ENCODE peak calls at places on chromosomes 1 and 21, in five cellular contexts. G is A549, P is K562, S is WTC11, E is HepG2. I is an unnamed sample.

GRCh38 chr1:88407248-88407647 is 276.8 kb upstream of the PKN2 start:
- DNase-seq in G (no peak), P (no peak), S (no peak), E (no peak), I (no peak)

GRCh38 chr1:168567568-168567967 is 8.8 kb upstream of the XCL1 start:
- DNase-seq in G (no peak), P (no peak), S (no peak), E (no peak), I (no peak)

GRCh38 chr1:213820362-213821149 is 167.2 kb upstream of the PROX1 start:
- DNase-seq in G (no peak), P (no peak), S (no peak), E (peak; percentile 52), I (no peak)

GRCh38 chr1:168636200-168636599 is 59.8 kb downstream of the XCL1 start:
- DNase-seq in G (no peak), P (no peak), S (no peak), E (no peak), I (no peak)

GRCh38 chr1:227318003-227318851 is at the start of gene CDC42BPA:
- DNase-seq in G (peak; percentile 81), P (peak; percentile 95), S (peak; percentile 79), E (peak; percentile 46), I (no peak)

GRCh38 chr1:11806307-11806936 is 431 bp downstream of the CLCN6 start:
- DNase-seq in G (peak; percentile 21), P (peak; percentile 79), S (no peak), E (no peak), I (no peak)

GRCh38 chr1:157110003-157110402 is 10.4 kb upstream of the ETV3L start:
- DNase-seq in G (no peak), P (no peak), S (no peak), E (no peak), I (no peak)

GRCh38 chr1:171434717-171435346 is 50.5 kb upstream of the PRRC2C start:
- DNase-seq in G (peak; percentile 10), P (no peak), S (no peak), E (no peak), I (no peak)

GRCh38 chr1:160520582-160520981 is 2.5 kb downstream of the SLAMF6 start:
- DNase-seq in G (no peak), P (no peak), S (no peak), E (no peak), I (no peak)

GRCh38 chr1:207404849-207405525 is 49.1 kb upstream of the CR2 start:
- DNase-seq in G (peak; percentile 68), P (peak; percentile 78), S (no peak), E (peak; percentile 81), I (no peak)

GRCh38 chr1:36520771-36521420 is 38.2 kb upstream of the CSF3R start:
- DNase-seq in G (no peak), P (no peak), S (no peak), E (no peak), I (no peak)

GRCh38 chr1:162587347-162587746 is 25.8 kb downstream of the UAP1 start:
- DNase-seq in G (no peak), P (no peak), S (no peak), E (no peak), I (no peak)

GRCh38 chr1:924619-925323 is 1.0 kb downstream of the SAMD11 start:
- DNase-seq in G (no peak), P (peak; percentile 54), S (peak; percentile 63), E (no peak), I (no peak)

GRCh38 chr21:35050348-35051286 is 1.5 kb upstream of the RUNX1 start:
- DNase-seq in G (no peak), P (no peak), S (no peak), E (no peak), I (no peak)

GRCh38 chr1:18927654-18928272 is 25.4 kb upstream of the ALDH4A1 start:
- DNase-seq in G (no peak), P (no peak), S (no peak), E (no peak), I (no peak)

GRCh38 chr1:220432408-220432807 is 95.5 kb upstream of the MARK1 start:
- DNase-seq in G (no peak), P (no peak), S (no peak), E (no peak), I (no peak)

GRCh38 chr1:175865041-175865766 is 121.8 kb upstream of the TNR start:
- DNase-seq in G (no peak), P (no peak), S (peak; percentile 69), E (no peak), I (no peak)

GRCh38 chr1:145992502-145992936 is 3.9 kb downstream of the TXNIP start:
- DNase-seq in G (no peak), P (no peak), S (no peak), E (no peak), I (no peak)

GRCh38 chr1:170791941-170792340 is 128.0 kb downstream of the PRRX1 start:
- DNase-seq in G (no peak), P (no peak), S (no peak), E (no peak), I (no peak)

GRCh38 chr1:87600070-87600469 is 271.4 kb downstream of the LMO4 start:
- DNase-seq in G (no peak), P (no peak), S (no peak), E (no peak), I (no peak)

GRCh38 chr1:39195166-39196111 is 9.1 kb upstream of the MACF1 start:
- DNase-seq in G (no peak), P (no peak), S (no peak), E (no peak), I (no peak)

GRCh38 chr21:45163413-45164123 is 89.2 kb downstream of the ADARB1 start:
- DNase-seq in G (no peak), P (no peak), S (no peak), E (no peak), I (no peak)

GRCh38 chr1:230548997-230549396 is 93.3 kb upstream of the COG2 start:
- DNase-seq in G (no peak), P (no peak), S (no peak), E (no peak), I (no peak)

GRCh38 chr1:105730701-105731100 is 1325.8 kb upstream of the PRMT6 start:
- DNase-seq in G (no peak), P (no peak), S (no peak), E (no peak), I (no peak)

GRCh38 chr1:24968941-24969585 is 39.0 kb upstream of the RUNX3 start:
- DNase-seq in G (no peak), P (no peak), S (no peak), E (no peak), I (no peak)
- TF ChIP-seq ESRRA in G (no peak), P (no peak), S (no peak), E (no peak), I (no peak)

DNA sequence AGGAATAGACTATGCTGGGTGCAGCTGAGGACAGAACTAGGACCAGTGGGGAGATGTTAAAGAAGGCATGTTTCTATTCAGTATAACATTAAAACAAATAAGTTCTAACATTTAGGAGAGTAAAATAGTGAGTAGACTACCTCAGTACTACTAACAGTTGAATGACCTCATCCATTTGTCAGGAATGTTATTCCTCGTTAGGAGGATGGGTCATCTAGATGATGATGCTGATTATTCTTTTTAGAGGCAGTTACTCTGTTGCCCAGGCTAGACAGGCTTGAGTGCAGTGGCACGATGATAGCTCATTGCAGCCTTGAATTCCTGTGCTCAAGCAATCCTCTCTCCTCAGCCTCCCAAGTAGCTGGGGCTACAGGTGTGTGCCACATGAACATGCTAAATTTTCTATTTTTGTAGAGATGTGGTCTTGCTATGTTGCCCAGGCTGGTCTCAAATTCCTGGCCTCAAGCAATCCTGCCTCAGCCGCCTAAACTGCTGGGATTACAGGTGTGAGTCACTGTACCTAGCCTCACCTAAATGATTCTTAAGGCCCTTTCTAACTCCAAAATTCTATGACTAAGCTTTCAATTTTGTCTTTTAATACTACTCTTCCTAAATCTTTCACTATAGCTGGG is 9.3 kb downstream of the EEIG2 start:
- DNase-seq in G (no peak), P (no peak), S (no peak), E (no peak), I (no peak)
- TF ChIP-seq ESRRA in G (no peak), P (no peak), S (no peak), E (no peak), I (no peak)

DNA sequence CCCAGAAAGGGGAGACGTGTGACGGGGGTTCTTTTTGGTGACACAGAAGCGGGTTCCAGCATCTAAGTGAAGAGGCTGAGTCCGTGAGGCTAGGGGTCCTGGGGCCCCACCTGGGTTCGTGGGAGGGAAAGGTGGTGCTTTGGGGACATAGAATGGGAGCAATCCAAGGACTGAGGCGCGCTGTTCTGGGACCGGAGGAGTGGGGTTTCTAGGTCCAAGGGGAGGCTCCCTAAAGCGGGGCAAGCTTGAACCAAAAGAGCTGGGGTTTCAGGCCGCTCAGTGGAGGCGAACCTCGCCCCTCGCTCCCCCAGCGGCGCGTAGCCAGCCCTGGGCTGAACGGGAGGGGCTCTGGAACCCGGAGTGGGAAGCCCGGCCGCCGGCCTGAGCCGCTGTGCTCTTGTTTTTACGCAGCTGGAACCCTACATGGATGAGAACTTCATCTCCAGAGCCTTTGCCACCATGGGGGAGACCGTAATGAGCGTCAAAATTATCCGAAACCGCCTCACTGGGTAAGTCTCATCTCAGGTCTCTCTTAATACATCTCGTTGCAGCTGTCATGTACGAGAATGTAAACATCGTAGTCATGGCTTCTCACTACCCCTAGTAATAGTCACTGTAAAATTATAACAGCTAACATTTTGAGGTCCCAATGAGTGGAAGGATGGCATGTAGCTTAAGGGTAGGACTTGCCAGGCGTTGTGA is 495 bp downstream of the TRNAU1AP start:
- DNase-seq in G (peak; percentile 38), P (peak; percentile 68), S (peak; percentile 59), E (no peak), I (peak; percentile 9)
- TF ChIP-seq ESRRA in G (no peak), P (no peak), S (no peak), E (no peak), I (no peak)

GRCh38 chr1:95974586-95974985 is 740.6 kb downstream of the RWDD3 start:
- DNase-seq in G (no peak), P (no peak), S (no peak), E (no peak), I (no peak)
- TF ChIP-seq ESRRA in G (no peak), P (no peak), S (no peak), E (no peak), I (no peak)

DNA sequence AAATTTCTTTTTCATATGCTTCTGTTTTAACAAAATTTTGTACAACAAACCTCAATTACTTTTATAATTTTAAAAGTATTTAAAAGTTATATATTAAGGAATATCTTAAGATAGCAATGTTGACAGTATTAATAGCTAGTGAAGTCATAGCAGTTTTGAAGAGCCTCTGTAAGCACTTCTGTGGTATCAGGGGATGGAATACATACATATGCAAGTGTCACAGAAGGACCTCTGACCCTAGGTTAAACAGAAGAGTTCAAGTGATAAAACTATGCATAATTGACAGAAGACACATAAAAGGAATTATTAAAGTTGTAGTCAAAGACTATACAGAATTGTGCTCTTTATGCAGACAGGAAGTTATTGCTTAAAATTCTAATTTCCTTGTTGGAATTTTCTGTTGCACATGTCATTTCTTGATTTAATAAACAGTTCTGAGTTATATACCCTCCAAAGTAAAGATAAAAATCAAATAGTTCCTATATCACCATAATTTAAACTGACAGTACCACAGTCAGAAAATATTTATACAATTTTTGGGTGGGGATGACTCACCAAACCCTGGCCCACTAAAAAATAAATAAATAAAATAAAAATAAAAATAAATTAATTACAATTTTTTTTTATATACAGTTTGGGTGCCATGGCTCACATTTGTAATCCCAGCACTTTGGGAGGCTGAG is 27.1 kb downstream of the IPP start:
- DNase-seq in G (no peak), P (peak; percentile 60), S (no peak), E (no peak), I (no peak)
- TF ChIP-seq ESRRA in G (no peak), P (no peak), S (no peak), E (no peak), I (no peak)